ENCODE peak calls at places on chromosomes 16 and 17, in four cellular contexts. T is HFF-Myc, U is suprapubic skin, C is stomach. E is an unnamed sample.

GRCh38 chr16:55297910-55298175 is 26.2 kb upstream of the IRX6 start:
- DNase-seq in T (no peak), U (no peak), C (no peak), E (no peak)

GRCh38 chr16:62190426-62190825 is 154.2 kb upstream of the CDH8 start:
- DNase-seq in T (no peak), U (no peak), C (no peak), E (peak)

GRCh38 chr16:88437367-88437964 is 15.6 kb upstream of the ZFPM1 start:
- DNase-seq in T (no peak), U (no peak), C (peak), E (no peak)

GRCh38 chr16:31085873-31086628 is 2.7 kb downstream of the PRSS53 start:
- DNase-seq in T (no peak), U (peak), C (no peak), E (no peak)

GRCh38 chr17:49218941-49219913 is 8.7 kb downstream of the ABI3 start:
- DNase-seq in T (no peak), U (no peak), C (peak), E (no peak)

GRCh38 chr16:31130336-31130812 is 5.2 kb downstream of the PRSS8 start:
- DNase-seq in T (no peak), U (no peak), C (no peak), E (no peak)

GRCh38 chr17:66098040-66098439 is 93.9 kb downstream of the CEP112 start:
- DNase-seq in T (no peak), U (no peak), C (no peak), E (no peak)

GRCh38 chr17:45936610-45937009 is 42.3 kb downstream of the MAPT start:
- DNase-seq in T (no peak), U (no peak), C (no peak), E (no peak)

GRCh38 chr17:80092959-80093358 is 8.4 kb upstream of the GAA start:
- DNase-seq in T (no peak), U (no peak), C (no peak), E (no peak)

GRCh38 chr16:86289304-86289703 is 221.0 kb upstream of the FOXF1 start:
- DNase-seq in T (no peak), U (no peak), C (no peak), E (no peak)

GRCh38 chr16:26316683-26317464 is 625.1 kb downstream of the HS3ST4 start:
- DNase-seq in T (no peak), U (no peak), C (no peak), E (no peak)

GRCh38 chr17:50491510-50491909 is 12.8 kb downstream of the RSAD1 start:
- DNase-seq in T (no peak), U (no peak), C (no peak), E (no peak)

DNA sequence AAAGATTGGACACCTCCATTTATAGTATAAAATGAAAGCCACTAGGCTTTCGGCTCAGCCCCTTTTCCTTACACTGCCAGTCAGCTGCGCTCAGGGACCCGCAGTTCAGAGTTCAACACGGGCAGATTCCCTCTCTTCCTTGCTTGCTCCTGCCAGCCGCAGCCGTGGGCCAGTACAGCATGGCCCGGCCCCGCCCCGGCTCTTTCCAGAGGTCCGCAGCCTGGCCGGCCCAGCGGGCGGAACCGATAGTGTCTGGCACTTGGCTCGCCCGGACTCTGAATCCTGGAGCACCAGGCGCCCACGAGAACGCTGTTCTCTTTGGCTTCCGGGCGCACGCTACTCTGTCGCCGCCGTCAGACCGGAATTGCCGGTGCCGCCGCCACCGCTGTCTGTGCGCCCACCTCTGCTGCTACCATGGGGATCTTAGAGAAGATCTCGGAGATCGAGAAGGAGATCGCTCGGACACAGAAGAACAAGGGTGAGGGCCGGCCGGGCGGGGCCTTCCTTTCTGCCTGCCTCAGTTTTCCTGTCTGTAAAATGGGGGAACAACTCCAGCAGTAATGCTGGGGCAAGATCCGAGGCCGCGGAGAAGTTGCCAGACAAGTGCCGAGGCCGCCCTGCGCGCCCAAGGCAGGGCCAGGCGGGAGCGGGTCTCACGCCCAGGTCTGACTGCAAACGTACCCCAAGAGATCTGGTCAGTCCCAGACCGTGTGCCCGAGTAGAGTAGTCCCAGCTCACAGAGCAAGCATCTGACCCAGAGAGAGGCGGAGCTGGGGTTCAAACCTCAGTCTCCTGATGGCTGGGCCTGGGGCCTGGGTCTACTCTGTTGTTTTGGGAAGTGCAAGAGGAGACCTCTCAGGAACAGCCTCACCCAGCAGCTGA is at the start of gene DRG2:
- DNase-seq in T (peak), U (peak), C (peak), E (peak)
- TF ChIP-seq CTCF in T (no peak), U (no peak), C (peak), E (peak)

DNA sequence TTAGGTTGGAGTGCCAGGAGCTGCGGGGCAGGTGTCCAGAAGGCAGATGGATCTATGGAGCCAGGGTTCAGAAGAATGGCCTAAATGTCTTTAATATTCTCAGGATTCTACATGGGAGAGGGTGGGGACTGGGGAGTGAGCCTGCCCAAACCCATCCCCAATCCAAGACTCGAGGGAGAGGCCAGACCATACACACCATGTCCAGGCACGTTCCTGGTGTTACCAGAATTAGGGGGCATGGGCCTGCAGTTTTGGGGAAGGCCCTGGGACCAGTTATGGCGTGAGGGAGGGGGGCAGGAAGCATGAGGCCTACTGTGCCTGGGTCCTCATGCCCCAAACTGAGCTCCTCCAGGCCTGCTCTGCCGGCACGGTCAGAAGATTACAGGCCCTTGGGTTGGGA is 1.9 kb downstream of the TAX1BP3 start:
- DNase-seq in T (no peak), U (no peak), C (no peak), E (no peak)
- H3K4me3 ChIP-seq in T (peak), U (peak), C (peak), E (peak)

GRCh38 chr17:61206922-61207321 is 192.7 kb upstream of the TBX2 start:
- DNase-seq in T (no peak), U (no peak), C (no peak), E (no peak)

GRCh38 chr17:61203765-61204164 is 195.9 kb upstream of the TBX2 start:
- DNase-seq in T (no peak), U (no peak), C (no peak), E (no peak)

GRCh38 chr17:61204456-61204855 is 195.2 kb upstream of the TBX2 start:
- DNase-seq in T (no peak), U (no peak), C (no peak), E (no peak)

GRCh38 chr17:61205931-61206330 is 193.7 kb upstream of the TBX2 start:
- DNase-seq in T (no peak), U (no peak), C (no peak), E (peak)

GRCh38 chr17:61205406-61205805 is 194.2 kb upstream of the TBX2 start:
- DNase-seq in T (no peak), U (no peak), C (no peak), E (no peak)
- TF ChIP-seq CTCF in T (no peak), U (no peak), C (no peak), E (no peak)

GRCh38 chr16:634996-635395 is 1.1 kb downstream of the METTL26 start:
- DNase-seq in T (no peak), U (no peak), C (no peak), E (no peak)
- H3K4me3 ChIP-seq in T (peak), U (peak), C (peak), E (peak)

DNA sequence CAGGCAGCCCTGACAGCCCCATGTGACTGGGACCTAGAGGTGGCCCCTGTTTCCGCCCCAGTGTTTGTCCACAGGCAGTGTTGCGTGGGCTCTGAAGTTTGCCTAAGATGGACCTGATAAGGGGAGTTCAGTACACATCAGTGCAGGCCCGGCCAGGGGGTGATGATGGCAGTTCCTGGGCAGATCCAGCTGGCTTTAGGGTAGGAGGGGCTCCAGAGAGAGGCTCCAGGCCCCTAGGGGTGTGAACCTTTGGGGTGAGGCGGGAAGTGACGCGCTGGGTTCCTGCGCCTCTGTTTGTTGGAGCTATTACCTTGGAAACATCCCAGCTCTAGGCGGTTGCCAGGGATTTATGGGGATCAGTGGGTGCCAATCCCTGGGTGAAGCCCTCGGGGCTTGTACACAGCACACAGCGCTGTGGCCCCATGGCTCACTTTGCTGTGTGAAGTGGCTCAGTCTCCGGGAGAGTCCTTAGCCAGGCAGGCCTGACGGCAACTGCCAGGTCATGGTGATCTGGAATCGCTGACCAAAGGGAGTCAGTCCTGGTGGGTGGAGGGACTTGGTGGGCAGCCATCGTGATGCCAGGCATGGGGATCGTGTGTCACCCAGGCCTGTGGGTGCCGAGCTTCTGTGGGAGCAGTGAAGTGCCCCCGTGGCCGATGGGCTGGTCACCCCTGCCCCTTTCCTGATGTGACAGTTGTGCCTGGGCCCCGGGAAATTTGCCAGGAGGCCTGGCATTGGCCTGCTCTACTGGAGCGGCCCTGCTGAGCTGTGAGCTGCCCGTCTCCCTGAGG is 146.1 kb downstream of the SEC14L1 start:
- DNase-seq in T (no peak), U (peak), C (peak), E (peak)
- TF ChIP-seq CTCF in T (no peak), U (no peak), C (no peak), E (no peak)

DNA sequence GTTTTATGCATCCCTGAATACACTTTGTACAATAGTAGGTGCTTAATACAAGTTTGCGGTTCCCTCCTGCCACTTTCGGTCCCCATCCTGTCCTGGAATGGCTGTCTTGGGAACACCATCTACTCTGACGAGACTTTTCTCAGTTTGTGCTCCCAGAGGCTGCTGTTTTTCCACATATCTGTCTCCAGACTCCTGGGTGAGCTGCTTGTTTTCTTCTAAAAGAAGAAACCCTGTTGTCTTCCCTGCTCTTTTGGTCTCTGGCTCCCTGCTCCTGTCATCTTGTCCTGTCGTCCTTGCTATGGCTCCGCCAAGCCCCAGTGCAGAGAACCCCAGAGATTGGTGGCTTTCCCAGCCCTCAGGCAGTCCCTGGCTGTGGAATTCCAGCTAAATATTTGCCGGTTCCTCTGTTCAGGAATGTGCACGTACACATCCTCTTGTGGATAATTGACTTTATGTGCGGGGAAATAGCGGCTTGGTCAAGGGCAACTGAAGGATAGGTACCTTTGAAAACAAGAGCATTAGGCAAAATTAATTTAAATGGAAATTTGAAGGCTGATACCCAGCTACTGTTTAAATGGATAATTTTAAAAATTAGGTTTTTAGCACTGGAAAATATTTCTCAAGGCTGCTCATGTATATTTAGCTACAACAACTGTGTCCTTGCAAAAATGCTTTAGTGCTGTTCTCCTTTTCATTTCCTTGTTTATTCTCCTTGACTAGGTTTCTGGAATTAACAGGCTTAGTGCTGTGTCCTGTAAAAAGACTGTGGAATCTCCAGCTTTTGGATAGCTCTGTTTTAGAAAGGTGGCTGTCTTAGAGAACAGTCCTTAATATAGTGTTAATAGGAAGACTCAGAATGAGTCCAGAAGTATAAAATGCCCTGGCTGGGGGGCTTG is 50.2 kb upstream of the SLC12A3 start:
- DNase-seq in T (no peak), U (no peak), C (no peak), E (no peak)
- H3K4me3 ChIP-seq in T (no peak), U (no peak), C (no peak), E (no peak)

E was measured in retinal pigment epithelial cell.